ENCODE peak calls at places on chromosome 12, in seven cellular contexts. One of them, this sample, is unnamed.

GRCh38 chr12:32868885-32869284 is 27.7 kb downstream of the PKP2 start:
- DNase-seq in tibial artery: no peak
- DNase-seq in GM23248: no peak
- DNase-seq in small intestine: no peak
- DNase-seq in heart right ventricle: no peak
- DNase-seq in fibroblast of lung: no peak
- DNase-seq in CD4-positive, CD25-positive, alpha-beta regulatory T cell: no peak
- DNase-seq in this sample: no peak

GRCh38 chr12:39037115-39037514 is 131.7 kb upstream of the CPNE8 start:
- DNase-seq in tibial artery: no peak
- DNase-seq in GM23248: no peak
- DNase-seq in small intestine: no peak
- DNase-seq in heart right ventricle: no peak
- DNase-seq in fibroblast of lung: no peak
- DNase-seq in CD4-positive, CD25-positive, alpha-beta regulatory T cell: no peak
- DNase-seq in this sample: no peak

GRCh38 chr12:132888852-132889251 is 1.4 kb upstream of the CHFR start:
- DNase-seq in tibial artery: no peak
- DNase-seq in GM23248: no peak
- DNase-seq in small intestine: no peak
- DNase-seq in heart right ventricle: no peak
- DNase-seq in fibroblast of lung: no peak
- DNase-seq in CD4-positive, CD25-positive, alpha-beta regulatory T cell: no peak
- DNase-seq in this sample: no peak

GRCh38 chr12:107477018-107477417 is 208.6 kb upstream of the PWP1 start:
- DNase-seq in tibial artery: no peak
- DNase-seq in GM23248: no peak
- DNase-seq in small intestine: no peak
- DNase-seq in heart right ventricle: no peak
- DNase-seq in fibroblast of lung: no peak
- DNase-seq in CD4-positive, CD25-positive, alpha-beta regulatory T cell: no peak
- DNase-seq in this sample: no peak

GRCh38 chr12:104859144-104859543 is 98.9 kb downstream of the SLC41A2 start:
- DNase-seq in tibial artery: no peak
- DNase-seq in GM23248: peak; percentile 66
- DNase-seq in small intestine: no peak
- DNase-seq in heart right ventricle: no peak
- DNase-seq in fibroblast of lung: peak; percentile 64
- DNase-seq in CD4-positive, CD25-positive, alpha-beta regulatory T cell: no peak
- DNase-seq in this sample: no peak

GRCh38 chr12:94244165-94245133 is 96.1 kb downstream of the PLXNC1 start:
- DNase-seq in tibial artery: no peak
- DNase-seq in GM23248: no peak
- DNase-seq in small intestine: peak; percentile 21
- DNase-seq in heart right ventricle: no peak
- DNase-seq in fibroblast of lung: no peak
- DNase-seq in CD4-positive, CD25-positive, alpha-beta regulatory T cell: no peak
- DNase-seq in this sample: no peak

GRCh38 chr12:52436000-52436827 is 2.0 kb upstream of the KRT75 start:
- DNase-seq in tibial artery: no peak
- DNase-seq in GM23248: peak; percentile 56
- DNase-seq in small intestine: no peak
- DNase-seq in heart right ventricle: no peak
- DNase-seq in fibroblast of lung: no peak
- DNase-seq in CD4-positive, CD25-positive, alpha-beta regulatory T cell: no peak
- DNase-seq in this sample: no peak

GRCh38 chr12:121590476-121591143 is 9.8 kb upstream of the KDM2B start:
- DNase-seq in tibial artery: no peak
- DNase-seq in GM23248: peak; percentile 88
- DNase-seq in small intestine: peak; percentile 46
- DNase-seq in heart right ventricle: peak; percentile 21
- DNase-seq in fibroblast of lung: peak; percentile 64
- DNase-seq in CD4-positive, CD25-positive, alpha-beta regulatory T cell: peak; percentile 55
- DNase-seq in this sample: no peak

GRCh38 chr12:68406134-68406576 is 74.0 kb upstream of the MDM1 start:
- DNase-seq in tibial artery: peak; percentile 91
- DNase-seq in GM23248: peak; percentile 81
- DNase-seq in small intestine: peak; percentile 85
- DNase-seq in heart right ventricle: peak; percentile 95
- DNase-seq in fibroblast of lung: peak; percentile 95
- DNase-seq in CD4-positive, CD25-positive, alpha-beta regulatory T cell: no peak
- DNase-seq in this sample: peak; percentile 94

GRCh38 chr12:88516811-88517210 is 63.5 kb downstream of the KITLG start:
- DNase-seq in tibial artery: no peak
- DNase-seq in GM23248: no peak
- DNase-seq in small intestine: no peak
- DNase-seq in heart right ventricle: no peak
- DNase-seq in fibroblast of lung: no peak
- DNase-seq in CD4-positive, CD25-positive, alpha-beta regulatory T cell: no peak
- DNase-seq in this sample: no peak

GRCh38 chr12:34033628-34034296 is 11.5 kb downstream of the ALG10 start:
- DNase-seq in tibial artery: no peak
- DNase-seq in GM23248: peak; percentile 53
- DNase-seq in small intestine: peak; percentile 34
- DNase-seq in heart right ventricle: no peak
- DNase-seq in fibroblast of lung: peak; percentile 62
- DNase-seq in CD4-positive, CD25-positive, alpha-beta regulatory T cell: no peak
- DNase-seq in this sample: no peak

GRCh38 chr12:50988051-50988450 is 35.7 kb downstream of the HIGD1C start:
- DNase-seq in tibial artery: no peak
- DNase-seq in GM23248: peak; percentile 75
- DNase-seq in small intestine: no peak
- DNase-seq in heart right ventricle: no peak
- DNase-seq in fibroblast of lung: no peak
- DNase-seq in CD4-positive, CD25-positive, alpha-beta regulatory T cell: no peak
- DNase-seq in this sample: no peak

GRCh38 chr12:53622724-53623123 is 3.5 kb downstream of the ATF7 start:
- DNase-seq in tibial artery: no peak
- DNase-seq in GM23248: no peak
- DNase-seq in small intestine: no peak
- DNase-seq in heart right ventricle: no peak
- DNase-seq in fibroblast of lung: no peak
- DNase-seq in CD4-positive, CD25-positive, alpha-beta regulatory T cell: no peak
- DNase-seq in this sample: no peak
- H3K27ac ChIP-seq in tibial artery: peak overlapping the region; percentile 86
- H3K27ac ChIP-seq in GM23248: peak overlapping the region; percentile 67
- H3K27ac ChIP-seq in small intestine: no peak overlapping the region
- H3K27ac ChIP-seq in heart right ventricle: no peak overlapping the region
- H3K27ac ChIP-seq in fibroblast of lung: no peak overlapping the region
- H3K27ac ChIP-seq in CD4-positive, CD25-positive, alpha-beta regulatory T cell: no peak overlapping the region
- H3K27ac ChIP-seq in this sample: peak overlapping the region; percentile 98

GRCh38 chr12:109878749-109879148 is 1.6 kb downstream of the GLTP start:
- DNase-seq in tibial artery: no peak
- DNase-seq in GM23248: peak; percentile 30
- DNase-seq in small intestine: no peak
- DNase-seq in heart right ventricle: no peak
- DNase-seq in fibroblast of lung: no peak
- DNase-seq in CD4-positive, CD25-positive, alpha-beta regulatory T cell: no peak
- DNase-seq in this sample: no peak
- H3K4me3 ChIP-seq in tibial artery: peak overlapping the region; percentile 92
- H3K4me3 ChIP-seq in GM23248: peak overlapping the region; percentile 98
- H3K4me3 ChIP-seq in small intestine: peak overlapping the region; percentile 88
- H3K4me3 ChIP-seq in heart right ventricle: peak overlapping the region; percentile 87
- H3K4me3 ChIP-seq in fibroblast of lung: peak overlapping the region; percentile 94
- H3K4me3 ChIP-seq in CD4-positive, CD25-positive, alpha-beta regulatory T cell: peak overlapping the region; percentile 94
- H3K4me3 ChIP-seq in this sample: peak overlapping the region; percentile 93

GRCh38 chr12:29148958-29149690 is at the start of gene FAR2:
- DNase-seq in tibial artery: no peak
- DNase-seq in GM23248: peak; percentile 65
- DNase-seq in small intestine: peak; percentile 67
- DNase-seq in heart right ventricle: peak; percentile 49
- DNase-seq in fibroblast of lung: peak; percentile 32
- DNase-seq in CD4-positive, CD25-positive, alpha-beta regulatory T cell: peak; percentile 18
- DNase-seq in this sample: peak; percentile 51

GRCh38 chr12:29149691-29150382 is 759 bp downstream of the FAR2 start:
- DNase-seq in tibial artery: no peak
- DNase-seq in GM23248: no peak
- DNase-seq in small intestine: peak; percentile 39
- DNase-seq in heart right ventricle: no peak
- DNase-seq in fibroblast of lung: no peak
- DNase-seq in CD4-positive, CD25-positive, alpha-beta regulatory T cell: no peak
- DNase-seq in this sample: no peak

GRCh38 chr12:29155079-29155478 is 6.0 kb downstream of the FAR2 start:
- DNase-seq in tibial artery: no peak
- DNase-seq in GM23248: no peak
- DNase-seq in small intestine: no peak
- DNase-seq in heart right ventricle: no peak
- DNase-seq in fibroblast of lung: no peak
- DNase-seq in CD4-positive, CD25-positive, alpha-beta regulatory T cell: no peak
- DNase-seq in this sample: no peak

GRCh38 chr12:29152223-29152868 is 3.3 kb downstream of the FAR2 start:
- DNase-seq in tibial artery: no peak
- DNase-seq in GM23248: no peak
- DNase-seq in small intestine: peak; percentile 70
- DNase-seq in heart right ventricle: no peak
- DNase-seq in fibroblast of lung: no peak
- DNase-seq in CD4-positive, CD25-positive, alpha-beta regulatory T cell: no peak
- DNase-seq in this sample: no peak

GRCh38 chr12:29153231-29153630 is 4.2 kb downstream of the FAR2 start:
- DNase-seq in tibial artery: no peak
- DNase-seq in GM23248: no peak
- DNase-seq in small intestine: no peak
- DNase-seq in heart right ventricle: no peak
- DNase-seq in fibroblast of lung: no peak
- DNase-seq in CD4-positive, CD25-positive, alpha-beta regulatory T cell: no peak
- DNase-seq in this sample: no peak
- H3K27ac ChIP-seq in tibial artery: no peak overlapping the region
- H3K27ac ChIP-seq in GM23248: no peak overlapping the region
- H3K27ac ChIP-seq in small intestine: peak overlapping the region; percentile 30
- H3K27ac ChIP-seq in heart right ventricle: no peak overlapping the region
- H3K27ac ChIP-seq in fibroblast of lung: no peak overlapping the region
- H3K27ac ChIP-seq in CD4-positive, CD25-positive, alpha-beta regulatory T cell: no peak overlapping the region
- H3K27ac ChIP-seq in this sample: peak overlapping the region; percentile 36

GRCh38 chr12:53493610-53494391 is 5.5 kb downstream of the MAP3K12 start:
- DNase-seq in tibial artery: no peak
- DNase-seq in GM23248: no peak
- DNase-seq in small intestine: no peak
- DNase-seq in heart right ventricle: no peak
- DNase-seq in fibroblast of lung: no peak
- DNase-seq in CD4-positive, CD25-positive, alpha-beta regulatory T cell: no peak
- DNase-seq in this sample: no peak
- H3K4me3 ChIP-seq in tibial artery: peak overlapping the region; percentile 71
- H3K4me3 ChIP-seq in GM23248: peak overlapping the region; percentile 72
- H3K4me3 ChIP-seq in small intestine: peak overlapping the region; percentile 58
- H3K4me3 ChIP-seq in heart right ventricle: peak overlapping the region; percentile 58
- H3K4me3 ChIP-seq in fibroblast of lung: peak overlapping the region; percentile 58
- H3K4me3 ChIP-seq in CD4-positive, CD25-positive, alpha-beta regulatory T cell: peak overlapping the region; percentile 85
- H3K4me3 ChIP-seq in this sample: peak overlapping the region; percentile 75

GRCh38 chr12:6280053-6280469 is 30.4 kb upstream of the PLEKHG6 start:
- DNase-seq in tibial artery: peak; percentile 64
- DNase-seq in GM23248: peak; percentile 94
- DNase-seq in small intestine: peak; percentile 53
- DNase-seq in heart right ventricle: peak; percentile 59
- DNase-seq in fibroblast of lung: peak; percentile 93
- DNase-seq in CD4-positive, CD25-positive, alpha-beta regulatory T cell: no peak
- DNase-seq in this sample: no peak
- H3K27ac ChIP-seq in tibial artery: peak overlapping the region; percentile 77
- H3K27ac ChIP-seq in GM23248: peak overlapping the region; percentile 70
- H3K27ac ChIP-seq in small intestine: peak overlapping the region; percentile 65
- H3K27ac ChIP-seq in heart right ventricle: no peak overlapping the region
- H3K27ac ChIP-seq in fibroblast of lung: peak overlapping the region; percentile 63
- H3K27ac ChIP-seq in CD4-positive, CD25-positive, alpha-beta regulatory T cell: no peak overlapping the region
- H3K27ac ChIP-seq in this sample: peak overlapping the region; percentile 91

GRCh38 chr12:113137861-113138783 is 2.6 kb upstream of the RASAL1 start:
- DNase-seq in tibial artery: no peak
- DNase-seq in GM23248: no peak
- DNase-seq in small intestine: no peak
- DNase-seq in heart right ventricle: no peak
- DNase-seq in fibroblast of lung: no peak
- DNase-seq in CD4-positive, CD25-positive, alpha-beta regulatory T cell: no peak
- DNase-seq in this sample: no peak

GRCh38 chr12:113134521-113134951 is 1.0 kb downstream of the RASAL1 start:
- DNase-seq in tibial artery: no peak
- DNase-seq in GM23248: no peak
- DNase-seq in small intestine: no peak
- DNase-seq in heart right ventricle: no peak
- DNase-seq in fibroblast of lung: no peak
- DNase-seq in CD4-positive, CD25-positive, alpha-beta regulatory T cell: no peak
- DNase-seq in this sample: no peak

GRCh38 chr12:113135178-113136127 is at the start of gene RASAL1:
- DNase-seq in tibial artery: no peak
- DNase-seq in GM23248: no peak
- DNase-seq in small intestine: peak; percentile 46
- DNase-seq in heart right ventricle: no peak
- DNase-seq in fibroblast of lung: no peak
- DNase-seq in CD4-positive, CD25-positive, alpha-beta regulatory T cell: peak; percentile 67
- DNase-seq in this sample: no peak

GRCh38 chr12:113136990-113137511 is 1.5 kb upstream of the RASAL1 start:
- DNase-seq in tibial artery: no peak
- DNase-seq in GM23248: no peak
- DNase-seq in small intestine: peak; percentile 54
- DNase-seq in heart right ventricle: no peak
- DNase-seq in fibroblast of lung: no peak
- DNase-seq in CD4-positive, CD25-positive, alpha-beta regulatory T cell: no peak
- DNase-seq in this sample: no peak

DNA sequence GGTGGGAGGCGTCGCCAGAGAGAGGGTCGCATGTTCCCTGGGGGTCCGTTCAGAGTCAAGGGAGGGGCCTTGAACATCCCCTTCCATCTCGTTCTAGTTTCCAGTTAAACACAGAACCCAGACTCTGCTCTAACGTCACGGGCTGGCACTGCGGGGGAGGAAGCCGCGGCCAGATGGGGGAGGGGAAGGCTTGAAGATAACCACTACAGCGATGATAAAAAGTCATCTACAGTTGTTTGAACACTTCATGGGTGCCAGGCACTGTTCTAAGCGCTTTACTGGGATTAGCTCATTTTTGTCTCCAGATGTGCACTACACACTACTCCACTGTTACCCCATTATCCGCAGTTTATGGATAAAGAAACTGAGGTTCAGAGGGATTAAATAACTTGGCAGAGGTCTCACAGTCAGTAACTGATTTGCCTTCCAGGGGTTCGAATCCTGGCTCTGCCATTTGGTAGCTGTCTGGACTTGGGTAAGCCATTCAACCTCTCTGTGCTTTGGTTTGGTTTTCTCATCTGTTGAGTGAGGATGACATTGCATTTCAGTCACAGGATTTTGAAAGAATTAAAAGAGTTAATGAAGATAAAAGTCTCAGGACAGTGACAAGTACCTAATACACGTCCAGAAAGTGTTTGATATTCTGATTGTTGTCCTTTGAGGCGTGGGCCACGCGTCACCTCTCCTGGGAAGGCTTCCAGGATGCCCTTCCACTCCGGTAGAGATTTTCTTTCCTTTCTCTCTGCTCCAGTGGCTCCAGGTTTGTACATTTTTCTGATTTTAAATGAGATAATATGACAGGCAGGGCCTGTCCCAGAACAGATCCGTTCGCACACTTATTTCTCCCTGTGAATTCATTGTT is 798 bp upstream of the RASAL1 start:
- DNase-seq in tibial artery: no peak
- DNase-seq in GM23248: no peak
- DNase-seq in small intestine: peak; percentile 17
- DNase-seq in heart right ventricle: no peak
- DNase-seq in fibroblast of lung: no peak
- DNase-seq in CD4-positive, CD25-positive, alpha-beta regulatory T cell: peak; percentile 18
- DNase-seq in this sample: no peak
- H3K4me3 ChIP-seq in tibial artery: no peak overlapping the region
- H3K4me3 ChIP-seq in GM23248: no peak overlapping the region
- H3K4me3 ChIP-seq in small intestine: no peak overlapping the region
- H3K4me3 ChIP-seq in heart right ventricle: no peak overlapping the region
- H3K4me3 ChIP-seq in fibroblast of lung: no peak overlapping the region
- H3K4me3 ChIP-seq in CD4-positive, CD25-positive, alpha-beta regulatory T cell: peak overlapping the region; percentile 26
- H3K4me3 ChIP-seq in this sample: no peak overlapping the region

This sample was measured in left ventricle myocardium inferior.